ENCODE peak calls at places on chromosomes 16 and 17, in nine cellular contexts. I is MM.1S, Q is trophoblast cell, K is PC-3, Y is small intestine, A is HCT116, N is SJSA1, P is sigmoid colon, J is transverse colon. W is an unnamed sample.

GRCh38 chr17:56506349-56506748 is 87.2 kb upstream of the NOG start:
- DNase-seq in I (no peak), Q (no peak), K (no peak), Y (no peak), A (no peak), N (no peak), P (no peak), J (no peak), W (no peak)

GRCh38 chr17:10105513-10106001 is 92.8 kb downstream of the GAS7 start:
- DNase-seq in I (no peak), Q (peak; percentile 80), K (no peak), Y (no peak), A (no peak), N (no peak), P (peak; percentile 93), J (no peak), W (no peak)

GRCh38 chr16:8070501-8070900 is 519.8 kb downstream of the TMEM114 start:
- DNase-seq in I (no peak), Q (no peak), K (no peak), Y (no peak), A (no peak), N (no peak), P (no peak), J (no peak), W (no peak)

GRCh38 chr16:86663691-86664517 is 85.6 kb downstream of the FOXL1 start:
- DNase-seq in I (no peak), Q (no peak), K (peak; percentile 4), Y (peak; percentile 9), A (no peak), N (no peak), P (no peak), J (no peak), W (no peak)

GRCh38 chr16:55812951-55813350 is 19.9 kb downstream of the CES1 start:
- DNase-seq in I (no peak), Q (no peak), K (no peak), Y (no peak), A (no peak), N (no peak), P (no peak), J (no peak), W (no peak)

GRCh38 chr17:19003966-19004600 is 481 bp downstream of the FAM83G start:
- DNase-seq in I (peak; percentile 10), Q (peak; percentile 41), K (no peak), Y (peak; percentile 57), A (no peak), N (no peak), P (no peak), J (peak; percentile 75), W (peak; percentile 62)

GRCh38 chr16:55933038-55933437 is 57.9 kb upstream of the CES5A start:
- DNase-seq in I (no peak), Q (no peak), K (no peak), Y (no peak), A (no peak), N (no peak), P (no peak), J (no peak), W (no peak)

GRCh38 chr17:250487-251300 is 69.2 kb upstream of the DOC2B start:
- DNase-seq in I (no peak), Q (no peak), K (no peak), Y (no peak), A (no peak), N (peak; percentile 16), P (peak; percentile 33), J (peak; percentile 1), W (peak; percentile 27)

GRCh38 chr17:6462692-6463091 is 18.4 kb downstream of the PIMREG start:
- DNase-seq in I (no peak), Q (no peak), K (no peak), Y (no peak), A (no peak), N (no peak), P (no peak), J (no peak), W (no peak)

GRCh38 chr16:20850981-20851380 is 44.7 kb downstream of the REXO5 start:
- DNase-seq in I (no peak), Q (no peak), K (no peak), Y (no peak), A (no peak), N (no peak), P (no peak), J (no peak), W (no peak)

GRCh38 chr16:18941471-18941870 is 15.3 kb upstream of the SMG1 start:
- DNase-seq in I (no peak), Q (no peak), K (no peak), Y (no peak), A (no peak), N (no peak), P (no peak), J (no peak), W (no peak)

GRCh38 chr17:45973943-45974859 is 24.8 kb upstream of the STH start:
- DNase-seq in I (no peak), Q (no peak), K (no peak), Y (no peak), A (no peak), N (no peak), P (no peak), J (no peak), W (no peak)

GRCh38 chr16:81190667-81191066 is 47.8 kb upstream of the BCO1 start:
- DNase-seq in I (no peak), Q (peak; percentile 27), K (peak; percentile 54), Y (no peak), A (no peak), N (no peak), P (no peak), J (no peak), W (no peak)

GRCh38 chr17:4450710-4451316 is 17.1 kb downstream of the SPNS3 start:
- DNase-seq in I (no peak), Q (no peak), K (no peak), Y (no peak), A (no peak), N (no peak), P (no peak), J (no peak), W (no peak)

GRCh38 chr17:75876938-75877751 is 1.2 kb downstream of the TRIM47 start:
- DNase-seq in I (peak; percentile 85), Q (peak; percentile 64), K (peak; percentile 95), Y (peak; percentile 46), A (peak; percentile 87), N (peak; percentile 99), P (peak; percentile 98), J (peak; percentile 88), W (no peak)

GRCh38 chr17:32492281-32492623 is 5.5 kb downstream of the CDK5R1 start:
- DNase-seq in I (no peak), Q (no peak), K (no peak), Y (no peak), A (no peak), N (no peak), P (no peak), J (no peak), W (no peak)

GRCh38 chr16:81997738-81998137 is 13.5 kb downstream of the SDR42E1 start:
- DNase-seq in I (no peak), Q (peak; percentile 23), K (peak; percentile 79), Y (no peak), A (no peak), N (peak; percentile 77), P (no peak), J (no peak), W (no peak)

DNA sequence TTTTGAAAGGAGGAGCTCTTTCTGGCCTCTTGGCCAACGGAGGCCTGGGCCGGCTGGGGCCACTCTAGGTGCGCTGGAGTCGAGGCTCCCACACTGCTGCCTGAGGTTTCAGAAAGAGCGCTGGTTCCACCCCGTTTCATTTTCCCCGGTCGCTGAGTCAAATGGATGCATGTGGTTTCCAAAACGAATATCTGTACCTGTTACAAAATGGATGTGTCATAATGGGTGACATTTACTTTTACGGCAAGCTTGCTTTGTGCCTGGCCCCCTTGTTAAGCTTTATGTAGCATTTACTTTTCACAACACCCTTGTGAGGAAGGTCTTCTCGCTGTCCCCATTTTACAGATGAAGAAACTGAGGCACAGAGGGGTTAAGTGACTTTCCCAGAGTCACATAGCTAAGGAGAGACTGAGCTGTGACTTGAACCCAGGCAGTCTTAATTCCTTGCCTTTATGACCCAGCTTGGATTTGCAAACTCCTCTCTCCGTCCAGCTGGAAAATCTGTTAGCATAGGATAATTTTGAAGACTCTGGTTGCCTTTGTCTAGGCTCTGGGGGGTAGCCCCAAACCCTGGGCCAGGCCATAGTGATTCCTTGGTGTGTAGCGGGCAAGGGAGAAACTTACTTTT is 10.6 kb downstream of the KSR1 start:
- DNase-seq in I (no peak), Q (no peak), K (no peak), Y (no peak), A (no peak), N (no peak), P (no peak), J (no peak), W (no peak)
- H3K4me1 ChIP-seq in I (peaks cover 9% of the 10 kb centered on the region), Q (peaks cover 29% of the 10 kb centered on the region), K (no peaks in the 10 kb centered on the region), Y (peaks cover 9% of the 10 kb centered on the region), A (peaks cover 9% of the 10 kb centered on the region), N (peaks cover 8% of the 10 kb centered on the region), P (peaks cover 4% of the 10 kb centered on the region), J (peaks cover 8% of the 10 kb centered on the region), W (peaks cover 4% of the 10 kb centered on the region)

GRCh38 chr16:89067677-89068076 is 26.0 kb upstream of the ACSF3 start:
- DNase-seq in I (no peak), Q (no peak), K (peak; percentile 4), Y (no peak), A (no peak), N (no peak), P (no peak), J (peak; percentile 71), W (no peak)
- H3K4me1 ChIP-seq in I (no peaks in the 10 kb centered on the region), Q (peaks cover 4% of the 10 kb centered on the region), K (no peaks in the 10 kb centered on the region), Y (no peaks in the 10 kb centered on the region), A (no peaks in the 10 kb centered on the region), N (no peaks in the 10 kb centered on the region), P (peaks cover 10% of the 10 kb centered on the region), J (peaks cover 16% of the 10 kb centered on the region), W (no peaks in the 10 kb centered on the region)

GRCh38 chr17:2396192-2396567 is 4.7 kb downstream of the MNT start:
- DNase-seq in I (no peak), Q (no peak), K (no peak), Y (no peak), A (no peak), N (no peak), P (peak; percentile 67), J (no peak), W (no peak)
- H3K4me1 ChIP-seq in I (peaks cover 8% of the 10 kb centered on the region), Q (peaks cover 44% of the 10 kb centered on the region), K (peaks cover 52% of the 10 kb centered on the region), Y (peaks cover 37% of the 10 kb centered on the region), A (peaks cover 48% of the 10 kb centered on the region), N (peaks cover 54% of the 10 kb centered on the region), P (peaks cover 74% of the 10 kb centered on the region), J (peaks cover 67% of the 10 kb centered on the region), W (peaks cover 41% of the 10 kb centered on the region)

GRCh38 chr17:35797918-35798317 is 2.5 kb upstream of the MMP28 start:
- DNase-seq in I (no peak), Q (no peak), K (no peak), Y (no peak), A (no peak), N (no peak), P (no peak), J (no peak), W (no peak)

GRCh38 chr17:35795007-35795870 is at the start of gene MMP28:
- DNase-seq in I (no peak), Q (no peak), K (peak; percentile 40), Y (peak; percentile 83), A (no peak), N (no peak), P (no peak), J (peak; percentile 84), W (no peak)

GRCh38 chr17:35797370-35797769 is 1.9 kb upstream of the MMP28 start:
- DNase-seq in I (no peak), Q (no peak), K (no peak), Y (peak; percentile 24), A (no peak), N (no peak), P (no peak), J (no peak), W (no peak)

GRCh38 chr17:35795871-35796265 is 427 bp upstream of the MMP28 start:
- DNase-seq in I (no peak), Q (no peak), K (no peak), Y (no peak), A (no peak), N (no peak), P (no peak), J (no peak), W (no peak)

GRCh38 chr17:35796942-35797341 is 1.5 kb upstream of the MMP28 start:
- DNase-seq in I (no peak), Q (no peak), K (no peak), Y (no peak), A (no peak), N (no peak), P (no peak), J (no peak), W (no peak)
- H3K4me1 ChIP-seq in I (no peaks in the 10 kb centered on the region), Q (peaks cover 20% of the 10 kb centered on the region), K (peaks cover 10% of the 10 kb centered on the region), Y (no peaks in the 10 kb centered on the region), A (peaks cover 8% of the 10 kb centered on the region), N (peaks cover 11% of the 10 kb centered on the region), P (peaks cover 78% of the 10 kb centered on the region), J (peaks cover 52% of the 10 kb centered on the region), W (no peaks in the 10 kb centered on the region)

W was measured in Caco-2.